ENCODE peak calls at places on chromosomes 13 and 19, in four cellular contexts. K, E, U and T are unnamed samples.

GRCh38 chr13:108980237-108980636 is 350.8 kb downstream of the MYO16 start:
- DNase-seq in K (no peak), U (no peak), E (no peak), T (no peak)

GRCh38 chr13:85313761-85314503 is 485.3 kb downstream of the SLITRK6 start:
- DNase-seq in U (no peak), E (no peak), K (no peak), T (no peak)

GRCh38 chr13:35210234-35210633 is 266.3 kb downstream of the MAB21L1 start:
- DNase-seq in U (no peak), K (no peak), E (no peak), T (no peak)

GRCh38 chr13:26459276-26460131 is 98.0 kb upstream of the WASF3 start:
- DNase-seq in E (no peak), K (no peak), U (no peak), T (no peak)

GRCh38 chr13:50222569-50223332 is 207.5 kb downstream of the KCNRG start:
- DNase-seq in K (peak), E (no peak), U (no peak), T (no peak)

GRCh38 chr19:44447864-44448674 is at the start of gene ZNF229:
- DNase-seq in E (peak), U (peak), K (peak), T (no peak)

GRCh38 chr13:111912991-111913781 is 153.8 kb upstream of the SOX1 start:
- DNase-seq in E (no peak), K (no peak), U (no peak), T (no peak)

GRCh38 chr13:76693086-76693485 is 193.1 kb downstream of the KCTD12 start:
- DNase-seq in K (no peak), E (no peak), U (no peak), T (no peak)

GRCh38 chr19:628168-628567 is 5.2 kb downstream of the POLRMT start:
- DNase-seq in U (peak), E (no peak), K (no peak), T (no peak)

GRCh38 chr19:18775586-18776287 is 15.4 kb downstream of the COMP start:
- DNase-seq in E (no peak), U (peak), K (no peak), T (no peak)

GRCh38 chr13:75489502-75490263 is 7.7 kb upstream of the TBC1D4 start:
- DNase-seq in K (peak), E (no peak), U (no peak), T (peak)

GRCh38 chr13:40946485-40946884 is 72.6 kb downstream of the ELF1 start:
- DNase-seq in U (no peak), K (no peak), E (no peak), T (no peak)

GRCh38 chr13:46402178-46402577 is 15.1 kb upstream of the RUBCNL start:
- DNase-seq in E (no peak), U (no peak), K (no peak), T (no peak)

GRCh38 chr13:46392967-46393366 is 5.9 kb upstream of the RUBCNL start:
- DNase-seq in U (no peak), K (no peak), E (no peak), T (no peak)

GRCh38 chr13:46401432-46401831 is 14.4 kb upstream of the RUBCNL start:
- DNase-seq in E (no peak), U (no peak), K (peak), T (no peak)

GRCh38 chr13:46396341-46396740 is 9.3 kb upstream of the RUBCNL start:
- DNase-seq in K (no peak), E (no peak), U (no peak), T (no peak)
- TF ChIP-seq SPI1 in K (no peak), E (no peak), U (no peak), T (no peak)

GRCh38 chr19:40369797-40370196 is 20.2 kb downstream of the HIPK4 start:
- DNase-seq in E (no peak), U (no peak), K (no peak), T (no peak)

GRCh38 chr19:40365613-40366401 is 17.3 kb downstream of the PLD3 start:
- DNase-seq in K (no peak), E (peak), U (peak), T (no peak)

GRCh38 chr19:40367577-40368434 is 19.3 kb downstream of the PLD3 start:
- DNase-seq in E (no peak), U (no peak), K (no peak), T (no peak)

GRCh38 chr19:40365010-40365409 is 16.5 kb downstream of the PLD3 start:
- DNase-seq in U (no peak), E (no peak), K (no peak), T (no peak)

DNA sequence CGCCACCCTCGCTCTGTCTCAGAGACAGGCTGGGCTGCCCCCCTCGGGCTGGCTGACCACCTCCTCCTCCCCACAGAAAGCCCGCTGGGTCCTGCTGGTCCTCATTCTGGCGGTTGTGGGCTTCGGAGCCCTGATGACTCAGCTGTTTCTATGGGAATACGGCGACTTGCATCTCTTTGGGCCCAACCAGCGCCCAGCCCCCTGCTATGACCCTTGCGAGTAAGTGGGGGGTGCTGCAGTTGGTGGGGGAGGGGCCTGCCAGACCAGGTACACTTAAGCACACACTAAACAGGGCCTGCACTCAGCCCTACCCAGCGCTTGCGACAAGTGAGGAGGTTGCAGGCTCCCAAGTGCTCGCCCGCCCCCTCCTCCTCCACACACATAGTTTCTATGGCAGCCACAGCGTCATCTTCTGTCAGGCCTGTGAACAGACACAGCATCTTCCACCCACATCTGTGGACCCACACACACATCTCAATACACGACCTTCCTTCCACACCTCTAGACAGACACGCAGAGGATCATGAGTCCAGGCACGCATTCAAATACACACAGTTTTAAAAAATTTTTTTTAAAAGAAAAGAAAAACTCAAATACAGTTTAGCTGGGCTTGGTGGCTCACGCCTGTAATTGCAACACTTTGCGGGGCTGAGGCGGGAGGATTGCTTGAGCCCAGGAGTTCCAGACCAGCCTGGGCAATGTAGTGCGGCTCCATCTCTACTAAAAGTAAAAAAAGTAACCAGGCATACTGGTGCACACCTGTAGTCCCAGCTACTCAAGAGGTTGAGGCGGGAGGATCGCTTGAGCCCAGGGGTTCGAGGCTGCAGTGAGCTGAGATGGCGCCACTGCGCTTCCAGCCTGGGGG is 18.4 kb downstream of the PLD3 start:
- DNase-seq in K (peak), E (no peak), U (peak), T (no peak)
- TF ChIP-seq SPI1 in K (no peak), E (no peak), U (no peak), T (no peak)

DNA sequence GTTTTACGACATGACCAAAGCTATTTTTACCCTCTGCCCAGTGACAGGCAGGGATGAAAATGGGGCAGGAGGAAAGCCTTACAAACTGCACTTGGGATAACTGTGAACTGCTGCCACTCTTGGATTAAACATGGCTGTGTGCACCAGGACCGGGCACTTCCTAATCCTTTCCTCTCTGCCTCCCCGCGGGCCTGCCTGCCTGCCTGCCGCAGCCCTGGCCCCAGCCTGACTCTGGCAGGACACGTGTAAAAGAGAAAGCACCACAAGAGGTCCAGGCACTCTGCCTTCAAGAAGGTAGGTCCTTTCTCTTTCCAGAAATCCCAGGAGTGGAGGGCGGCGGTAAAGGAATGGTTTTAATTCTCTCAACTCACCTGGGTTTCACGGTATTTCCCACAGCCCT is 4.8 kb downstream of the TSHZ3 start:
- DNase-seq in E (no peak), U (no peak), K (no peak), T (no peak)
- TF ChIP-seq SPI1 in E (no peak), U (no peak), K (no peak), T (no peak)

DNA sequence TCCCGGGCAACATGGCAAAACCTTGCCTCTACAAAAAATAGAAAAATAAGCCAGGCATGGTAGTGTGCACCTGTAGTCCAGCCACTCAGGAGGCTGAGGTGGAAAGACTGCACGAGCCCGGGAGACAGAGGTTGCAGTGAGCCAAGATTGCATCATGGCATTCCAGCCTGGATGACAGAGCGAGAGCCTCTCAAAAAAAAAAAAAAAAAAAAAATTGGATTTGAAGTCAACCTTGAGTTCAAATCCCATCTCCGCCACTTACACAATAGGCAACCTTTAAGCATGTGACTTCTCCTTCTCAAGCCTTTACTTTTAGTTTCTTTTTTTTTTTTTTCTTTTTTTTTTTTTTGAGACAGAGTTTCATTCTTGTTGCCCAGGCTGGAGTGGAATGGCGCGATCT is 12.0 kb downstream of the KASH5 start:
- DNase-seq in U (no peak), K (no peak), E (no peak), T (no peak)
- TF ChIP-seq SPI1 in U (no peak), K (no peak), E (no peak), T (no peak)

DNA sequence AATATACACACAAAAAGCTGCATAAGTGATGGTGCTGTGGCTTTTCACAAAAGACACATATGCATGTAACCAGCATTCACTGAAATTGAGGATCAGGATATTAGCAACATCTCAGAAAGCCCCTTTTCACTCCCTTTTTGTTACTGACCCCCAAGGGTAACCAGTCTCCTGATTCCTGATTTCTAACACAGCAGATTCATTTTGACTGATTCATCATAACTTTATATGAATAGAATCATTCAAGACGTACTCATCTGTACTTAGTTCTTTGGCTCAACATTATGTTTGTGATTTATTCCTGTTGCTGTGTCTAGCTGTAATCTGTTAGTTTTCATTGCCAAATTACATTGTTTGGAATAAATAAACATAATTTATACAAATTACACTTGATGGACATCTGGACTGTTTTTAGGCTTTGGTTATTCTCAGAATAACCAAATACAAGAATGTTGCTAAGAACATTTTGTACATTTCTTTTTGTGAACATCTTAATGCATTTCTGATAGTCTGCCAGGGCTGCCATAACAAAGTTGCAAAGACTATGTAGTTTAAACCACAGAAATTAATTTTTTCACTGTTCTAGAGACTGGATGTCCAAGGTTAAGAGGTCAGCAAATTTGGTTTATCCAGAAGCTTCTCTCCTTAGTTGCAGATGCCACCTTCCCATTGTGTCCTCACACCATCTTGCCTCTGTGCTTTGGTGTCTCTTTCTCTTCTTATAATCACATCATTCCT is 62.7 kb upstream of the EDNRB start:
- DNase-seq in K (no peak), U (no peak), E (no peak), T (no peak)
- TF ChIP-seq SPI1 in K (no peak), U (no peak), E (no peak), T (no peak)

GRCh38 chr19:32471095-32471494 is 65.5 kb downstream of the DPY19L3 start:
- DNase-seq in U (no peak), E (no peak), K (no peak), T (no peak)

GRCh38 chr19:32465176-32465575 is 59.6 kb downstream of the DPY19L3 start:
- DNase-seq in E (no peak), K (no peak), U (no peak), T (no peak)

GRCh38 chr19:32464279-32464678 is 58.7 kb downstream of the DPY19L3 start:
- DNase-seq in U (no peak), E (no peak), K (no peak), T (no peak)

GRCh38 chr19:32471811-32472210 is 66.2 kb downstream of the DPY19L3 start:
- DNase-seq in E (no peak), K (no peak), U (no peak), T (no peak)

DNA sequence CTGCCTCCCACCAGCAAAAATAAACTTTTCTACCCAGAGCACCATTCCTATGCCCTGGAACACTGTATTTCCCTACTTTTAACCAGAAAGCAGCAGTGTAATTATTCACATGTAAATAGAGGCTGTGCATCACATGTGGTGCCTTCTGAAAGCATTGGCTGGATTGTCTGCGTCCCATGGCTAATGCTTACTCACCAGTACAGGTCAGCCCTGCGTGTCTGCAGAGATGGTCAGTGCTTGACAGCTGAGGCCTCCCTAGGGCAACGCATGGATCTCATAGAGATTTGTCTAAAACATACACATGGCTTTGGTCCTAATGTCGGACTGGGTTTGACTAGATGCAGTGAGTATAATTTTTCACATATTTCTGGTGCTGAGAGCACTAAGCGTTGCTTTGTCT is 64.2 kb downstream of the DPY19L3 start:
- DNase-seq in K (no peak), E (no peak), U (no peak), T (no peak)
- TF ChIP-seq SPI1 in K (no peak), E (no peak), U (no peak), T (no peak)

DNA sequence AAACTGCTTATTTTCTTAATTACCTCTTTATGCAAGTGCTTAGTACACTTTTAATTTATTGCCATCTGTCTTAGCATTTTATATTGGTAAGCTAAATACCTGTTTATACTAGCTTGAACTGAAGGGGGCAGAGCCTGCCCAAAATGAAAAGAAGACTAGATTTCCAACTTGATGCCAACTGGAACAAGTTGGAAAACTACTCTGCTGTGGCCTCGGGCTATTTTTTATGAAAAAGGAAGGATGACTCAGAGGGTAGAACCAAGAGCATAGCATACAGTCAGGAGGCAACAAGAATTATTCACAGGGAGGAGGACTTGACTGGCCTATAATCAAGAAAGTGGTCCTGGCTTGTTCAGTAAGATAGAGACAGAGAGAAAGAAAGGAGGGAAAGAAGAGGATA is 150.3 kb downstream of the NDFIP2 start:
- DNase-seq in E (no peak), K (no peak), U (no peak), T (no peak)
- TF ChIP-seq SPI1 in E (no peak), K (no peak), U (no peak), T (no peak)